ENCODE peak calls at places on chromosomes 1 and 21, in seven cellular contexts. O, E, Z, P, C, R and M are unnamed samples.
A peak's percentile ranks its signal among the peaks of the same experiment; 100 is the strongest.

GRCh38 chr1:61898658-61899057 is 156.4 kb downstream of the PATJ start:
- DNase-seq in O (no peak), E (no peak), Z (no peak), P (no peak), C (no peak), R (no peak), M (no peak)

GRCh38 chr21:44579056-44579832 is 1.2 kb downstream of the KRTAP10-5 start:
- DNase-seq in O (no peak), E (peak; percentile 22), Z (no peak), P (no peak), C (no peak), R (no peak), M (no peak)

GRCh38 chr1:30807318-30808066 is 49.9 kb upstream of the LAPTM5 start:
- DNase-seq in O (no peak), E (no peak), Z (no peak), P (no peak), C (no peak), R (no peak), M (no peak)

GRCh38 chr21:38477241-38477640 is 21.0 kb downstream of the ERG start:
- DNase-seq in O (peak; percentile 26), E (no peak), Z (no peak), P (no peak), C (no peak), R (no peak), M (no peak)

GRCh38 chr1:62299426-62300200 is 19.6 kb downstream of the KANK4 start:
- DNase-seq in O (no peak), E (no peak), Z (no peak), P (no peak), C (no peak), R (no peak), M (no peak)

GRCh38 chr1:30449003-30449402 is 274.4 kb downstream of the MATN1 start:
- DNase-seq in O (no peak), E (peak; percentile 7), Z (no peak), P (no peak), C (no peak), R (no peak), M (no peak)

GRCh38 chr1:154431586-154432373 is 26.6 kb downstream of the IL6R start:
- DNase-seq in O (peak; percentile 98), E (no peak), Z (peak; percentile 99), P (no peak), C (no peak), R (peak; percentile 97), M (no peak)

GRCh38 chr1:177013273-177013672 is 151.2 kb downstream of the ASTN1 start:
- DNase-seq in O (no peak), E (no peak), Z (no peak), P (no peak), C (no peak), R (no peak), M (no peak)

GRCh38 chr21:45405271-45405818 is 380 bp downstream of the COL18A1 start:
- DNase-seq in O (peak; percentile 51), E (no peak), Z (peak; percentile 34), P (no peak), C (no peak), R (no peak), M (no peak)

GRCh38 chr1:58858344-58858673 is 74.5 kb upstream of the JUN start:
- DNase-seq in O (no peak), E (no peak), Z (peak; percentile 60), P (no peak), C (no peak), R (peak; percentile 52), M (no peak)

GRCh38 chr1:156964431-156964830 is 44.0 kb downstream of the LRRC71 start:
- DNase-seq in O (no peak), E (no peak), Z (peak; percentile 38), P (no peak), C (no peak), R (no peak), M (no peak)

GRCh38 chr1:30037251-30038118 is 685.9 kb downstream of the MATN1 start:
- DNase-seq in O (no peak), E (no peak), Z (no peak), P (no peak), C (no peak), R (no peak), M (no peak)

GRCh38 chr1:78146137-78146822 is 100.5 kb downstream of the GIPC2 start:
- DNase-seq in O (no peak), E (no peak), Z (no peak), P (no peak), C (no peak), R (no peak), M (no peak)

GRCh38 chr1:36306210-36306901 is at the start of gene SH3D21:
- DNase-seq in O (peak; percentile 46), E (peak; percentile 94), Z (no peak), P (peak; percentile 65), C (peak; percentile 59), R (peak; percentile 64), M (peak; percentile 83)

GRCh38 chr1:224080082-224080774 is 33.7 kb upstream of the FBXO28 start:
- DNase-seq in O (peak; percentile 4), E (no peak), Z (peak; percentile 77), P (no peak), C (no peak), R (peak; percentile 42), M (no peak)

GRCh38 chr1:67618285-67619018 is 66.5 kb upstream of the GADD45A start:
- DNase-seq in O (peak; percentile 71), E (no peak), Z (peak; percentile 95), P (no peak), C (no peak), R (peak; percentile 22), M (no peak)

GRCh38 chr1:46128336-46128735 is 4.1 kb downstream of the PIK3R3 start:
- DNase-seq in O (no peak), E (no peak), Z (peak; percentile 38), P (no peak), C (no peak), R (no peak), M (no peak)

GRCh38 chr21:38471766-38472165 is 26.5 kb downstream of the ERG start:
- DNase-seq in O (no peak), E (no peak), Z (no peak), P (no peak), C (no peak), R (no peak), M (no peak)

GRCh38 chr1:35838693-35839245 is 31.0 kb downstream of the AGO4 start:
- DNase-seq in O (no peak), E (no peak), Z (no peak), P (no peak), C (no peak), R (no peak), M (no peak)

GRCh38 chr1:73205294-73205973 is 923.1 kb upstream of the NEGR1 start:
- DNase-seq in O (no peak), E (peak; percentile 41), Z (no peak), P (no peak), C (no peak), R (no peak), M (peak; percentile 59)

GRCh38 chr1:10378071-10378841 is 20.6 kb upstream of the PGD start:
- DNase-seq in O (peak; percentile 90), E (no peak), Z (peak; percentile 95), P (no peak), C (no peak), R (peak; percentile 98), M (peak; percentile 68)

GRCh38 chr1:110542730-110543129 is 23.8 kb upstream of the KCNA10 start:
- DNase-seq in O (peak; percentile 53), E (no peak), Z (peak; percentile 43), P (no peak), C (peak; percentile 62), R (peak; percentile 26), M (peak; percentile 49)

GRCh38 chr1:9542425-9542824 is 3.2 kb downstream of the SLC25A33 start:
- DNase-seq in O (peak; percentile 41), E (no peak), Z (peak; percentile 44), P (no peak), C (no peak), R (no peak), M (no peak)

GRCh38 chr1:65698590-65698989 is 94.1 kb upstream of the PDE4B start:
- DNase-seq in O (no peak), E (no peak), Z (no peak), P (no peak), C (no peak), R (no peak), M (no peak)

GRCh38 chr1:187001198-187001904 is 172.6 kb downstream of the PLA2G4A start:
- DNase-seq in O (peak; percentile 86), E (no peak), Z (peak; percentile 91), P (no peak), C (no peak), R (peak; percentile 8), M (no peak)

GRCh38 chr1:37032660-37033354 is 1.5 kb downstream of the GRIK3 start:
- DNase-seq in O (no peak), E (peak; percentile 55), Z (no peak), P (no peak), C (no peak), R (no peak), M (peak; percentile 31)

GRCh38 chr1:32695098-32695904 is 7.3 kb downstream of the SYNC start:
- DNase-seq in O (peak; percentile 64), E (no peak), Z (peak; percentile 65), P (no peak), C (no peak), R (peak; percentile 11), M (no peak)

DNA sequence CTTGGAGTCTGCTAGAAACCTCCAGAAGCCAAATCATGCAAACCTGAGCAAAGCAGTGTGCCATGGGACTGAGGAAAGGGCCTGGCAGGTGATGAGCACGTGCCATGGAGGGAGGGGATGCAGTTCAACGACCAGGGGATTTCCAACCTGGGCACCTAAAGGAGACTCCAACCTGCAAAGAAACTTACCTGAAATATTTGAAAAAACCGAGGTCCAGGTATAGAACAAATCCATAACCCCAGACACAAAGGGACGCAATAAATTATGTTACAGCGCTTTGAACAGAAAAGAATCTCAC is 8.9 kb downstream of the UBASH3A start:
- DNase-seq in O (no peak), E (no peak), Z (no peak), P (no peak), C (no peak), R (no peak), M (no peak)
- H3K4me1 ChIP-seq in O (peaks cover 23% of the 10 kb centered on the region), E (no peaks in the 10 kb centered on the region), Z (peaks cover 5% of the 10 kb centered on the region), P (no peaks in the 10 kb centered on the region), C (peaks cover 5% of the 10 kb centered on the region), R (no peaks in the 10 kb centered on the region), M (no peaks in the 10 kb centered on the region)

GRCh38 chr1:162736633-162737067 is 53.9 kb upstream of the HSD17B7 start:
- DNase-seq in O (no peak), E (no peak), Z (no peak), P (no peak), C (no peak), R (no peak), M (no peak)
- H2BK120ac ChIP-seq in O (no peak overlapping the region), E (no peak overlapping the region), Z (no peak overlapping the region), P (no peak overlapping the region), C (no peak overlapping the region), R (no peak overlapping the region), M (no peak overlapping the region)

GRCh38 chr1:54326577-54327385 is 79.4 kb downstream of the SSBP3 start:
- DNase-seq in O (peak; percentile 89), E (no peak), Z (peak; percentile 61), P (no peak), C (no peak), R (no peak), M (no peak)
- H3K4me1 ChIP-seq in O (peaks cover 19% of the 10 kb centered on the region), E (peaks cover 34% of the 10 kb centered on the region), Z (peaks cover 60% of the 10 kb centered on the region), P (peaks cover 41% of the 10 kb centered on the region), C (peaks cover 68% of the 10 kb centered on the region), R (peaks cover 40% of the 10 kb centered on the region), M (peaks cover 49% of the 10 kb centered on the region)

DNA sequence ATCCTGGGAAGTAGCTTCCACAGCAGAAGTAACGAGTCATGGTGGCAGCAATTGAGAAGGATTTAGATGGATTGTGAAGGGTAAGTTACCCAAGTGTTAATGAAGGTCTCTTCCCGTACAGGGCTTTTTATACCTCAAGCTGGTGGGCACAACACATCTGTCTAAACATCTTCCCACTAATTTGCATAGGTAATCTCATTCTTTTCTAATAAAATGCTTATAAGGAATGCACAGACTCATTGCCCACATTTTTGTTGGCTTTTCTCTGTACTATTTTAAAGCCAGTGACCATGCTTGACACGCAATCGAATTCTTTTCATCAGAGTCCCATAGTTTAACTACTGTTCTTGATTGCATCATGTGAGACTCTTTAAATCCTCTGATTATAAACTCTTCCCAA is at the start of gene KRTAP7-1:
- DNase-seq in O (no peak), E (no peak), Z (no peak), P (no peak), C (no peak), R (no peak), M (no peak)
- H2BK120ac ChIP-seq in O (no peak within 1 kb of the TSS), E (no peak within 1 kb of the TSS), Z (no peak within 1 kb of the TSS), P (no peak within 1 kb of the TSS), C (no peak within 1 kb of the TSS), R (no peak within 1 kb of the TSS), M (no peak within 1 kb of the TSS)